ENCODE peak calls at places on chromosomes 1 and 21, in seven cellular contexts. F, Z, T, V, N, Y and W are unnamed samples.

GRCh38 chr1:96882096-96882495 is 160.5 kb downstream of the PTBP2 start:
- DNase-seq in N (no peak), Y (no peak), V (no peak), T (no peak), Z (no peak), F (no peak), W (no peak)

GRCh38 chr1:89483757-89484077 is 40.9 kb upstream of the LRRC8B start:
- DNase-seq in Y (no peak), N (no peak), V (no peak), T (no peak), F (no peak), Z (no peak), W (no peak)

GRCh38 chr1:175287377-175287776 is 94.8 kb upstream of the KIAA0040 start:
- DNase-seq in Z (no peak), V (no peak), N (peak; percentile 31), F (no peak), Y (no peak), T (no peak), W (no peak)

GRCh38 chr1:61606448-61607312 is 118.3 kb downstream of the TM2D1 start:
- DNase-seq in N (no peak), Z (no peak), T (no peak), Y (no peak), V (no peak), F (no peak), W (no peak)

GRCh38 chr1:21931171-21932093 is 5.7 kb downstream of the HSPG2 start:
- DNase-seq in N (no peak), Y (no peak), F (peak; percentile 43), V (peak; percentile 91), T (no peak), Z (peak; percentile 44), W (peak; percentile 38)

GRCh38 chr1:46171351-46171750 is 3.5 kb upstream of the TSPAN1 start:
- DNase-seq in N (no peak), Z (no peak), Y (peak; percentile 10), T (no peak), F (no peak), V (no peak), W (no peak)

GRCh38 chr1:1358433-1359201 is at the start of gene MXRA8:
- DNase-seq in F (no peak), N (no peak), Y (no peak), V (peak; percentile 79), T (no peak), Z (peak; percentile 96), W (peak; percentile 69)

GRCh38 chr1:201269241-201269640 is 14.1 kb upstream of the PKP1 start:
- DNase-seq in Z (no peak), F (no peak), V (no peak), T (no peak), N (no peak), Y (no peak), W (no peak)

GRCh38 chr1:67687649-67688048 is 2.6 kb downstream of the GADD45A start:
- DNase-seq in Z (no peak), F (no peak), V (peak; percentile 37), T (no peak), Y (no peak), N (no peak), W (no peak)

GRCh38 chr1:230977781-230978490 is 725 bp downstream of the TTC13 start:
- DNase-seq in V (peak; percentile 55), N (no peak), T (no peak), Y (no peak), Z (peak; percentile 55), F (peak; percentile 19), W (peak; percentile 60)

GRCh38 chr1:28329395-28330153 is 734 bp downstream of the MED18 start:
- DNase-seq in F (no peak), Y (peak; percentile 28), V (peak; percentile 21), T (no peak), Z (no peak), N (no peak), W (no peak)

GRCh38 chr1:92356956-92357355 is 58.1 kb downstream of the RPAP2 start:
- DNase-seq in V (no peak), Y (no peak), N (no peak), T (no peak), F (no peak), Z (no peak), W (no peak)

GRCh38 chr1:16967095-16967567 is 13.3 kb downstream of the MFAP2 start:
- DNase-seq in N (no peak), Z (no peak), F (no peak), T (no peak), V (no peak), Y (peak; percentile 70), W (no peak)

GRCh38 chr1:12153181-12153785 is 13.5 kb upstream of the TNFRSF1B start:
- DNase-seq in Z (no peak), T (no peak), N (peak; percentile 78), F (no peak), V (no peak), Y (no peak), W (no peak)

GRCh38 chr1:235739124-235739523 is 89.5 kb upstream of the GNG4 start:
- DNase-seq in F (no peak), V (peak; percentile 25), Z (no peak), Y (no peak), T (no peak), N (no peak), W (peak; percentile 17)

GRCh38 chr21:33549848-33550771 is 7.3 kb downstream of the SON start:
- DNase-seq in N (no peak), F (no peak), V (no peak), Y (no peak), T (no peak), Z (no peak), W (no peak)

DNA sequence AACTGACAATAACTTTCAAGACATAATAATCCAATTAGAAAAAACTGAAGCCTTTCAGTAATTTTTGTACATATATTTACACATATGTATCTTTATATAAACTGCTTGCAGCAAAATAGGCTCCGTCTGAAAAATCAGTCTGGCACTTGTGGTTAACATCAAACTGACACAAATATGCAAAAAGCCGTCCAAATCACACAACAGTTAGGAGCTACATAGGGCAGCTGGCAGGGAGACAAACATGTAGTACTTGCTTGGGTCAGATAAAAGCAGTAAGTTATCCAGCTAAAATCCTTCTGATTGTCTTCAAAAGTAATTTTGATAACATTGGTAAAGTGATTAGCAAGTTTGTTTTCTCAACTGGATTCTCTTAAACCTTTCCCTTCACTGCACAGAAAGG is 14.7 kb upstream of the GUCA2A start:
- DNase-seq in N (no peak), T (no peak), Y (no peak), V (no peak), Z (no peak), F (no peak), W (no peak)
- TF ChIP-seq JUND in N (no peak), T (no peak), Y (peak; percentile 42), V (no peak), Z (no peak), F (no peak), W (no peak)

DNA sequence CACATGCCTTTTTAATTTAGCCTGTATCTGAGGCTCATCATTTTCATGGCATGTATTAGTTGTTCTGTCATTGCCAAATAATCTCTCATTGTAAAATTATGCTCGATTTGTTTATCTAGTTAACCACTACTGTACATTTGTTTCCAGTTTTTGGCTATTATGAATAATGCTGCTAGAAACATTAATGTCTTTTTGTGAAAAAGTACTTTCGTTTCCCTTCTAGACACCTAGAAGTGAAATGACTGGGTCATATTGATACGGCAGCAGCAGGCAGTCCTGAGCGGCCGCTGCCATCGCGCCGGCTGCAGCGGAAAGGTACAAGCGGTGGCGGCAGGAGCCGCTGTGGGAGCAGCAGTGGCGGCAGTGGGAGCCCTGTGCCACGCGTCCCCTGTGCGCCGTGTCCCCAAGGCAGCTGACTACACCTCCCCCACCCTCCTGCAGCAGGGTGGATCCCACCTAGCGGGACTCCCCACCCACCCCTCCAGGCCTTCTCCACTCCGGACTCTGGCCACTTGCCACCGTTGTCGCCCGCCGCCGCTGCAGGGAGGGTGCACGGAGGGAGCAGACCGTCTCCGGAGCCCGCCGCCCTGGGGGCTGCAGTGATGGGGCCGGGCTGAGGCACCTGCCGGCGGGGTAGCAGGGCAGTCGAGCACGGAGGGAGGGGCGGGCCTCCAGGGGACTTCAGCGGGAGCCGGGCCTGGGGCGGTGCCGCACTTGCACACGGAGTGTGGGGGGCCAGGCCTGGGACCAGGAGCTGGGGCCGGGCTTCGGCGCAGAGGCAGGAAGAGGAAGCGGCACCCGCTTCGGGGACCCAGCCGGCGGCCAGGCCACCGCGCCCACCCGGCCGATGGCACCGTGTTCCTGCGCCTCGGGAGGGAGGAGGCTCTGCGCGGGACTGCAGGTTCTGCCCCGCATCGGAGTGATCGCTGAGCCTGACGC is 66.8 kb upstream of the RGS7 start:
- DNase-seq in N (no peak), T (peak; percentile 15), Y (peak; percentile 81), F (no peak), Z (no peak), V (no peak), W (no peak)
- TF ChIP-seq JUND in N (no peak), T (no peak), Y (no peak), F (no peak), Z (no peak), V (no peak), W (no peak)

DNA sequence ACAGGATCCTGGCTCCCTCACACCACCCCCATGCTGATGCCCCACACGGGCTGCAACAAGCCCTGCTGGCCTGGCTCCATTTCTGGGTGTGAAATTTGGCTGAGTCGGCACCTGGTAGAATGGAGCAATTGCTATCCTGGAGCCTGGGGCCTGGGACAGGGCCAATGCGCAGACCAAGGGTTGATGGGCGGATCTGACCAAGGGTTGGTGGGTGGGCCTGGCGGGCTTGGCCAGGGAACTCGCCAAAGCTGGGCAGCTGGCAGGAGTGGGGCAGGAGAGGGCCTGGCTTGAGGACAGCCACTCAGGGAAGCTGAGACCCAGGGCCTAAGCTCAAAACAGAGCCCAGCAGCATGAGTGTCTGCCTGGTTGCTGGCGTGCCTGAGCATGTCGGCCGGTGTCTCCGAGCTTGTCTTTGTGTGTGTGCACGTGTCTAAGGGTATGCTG is 70.9 kb upstream of the POU3F1 start:
- DNase-seq in T (no peak), F (no peak), V (no peak), Y (no peak), Z (no peak), N (no peak), W (no peak)
- TF ChIP-seq JUND in T (no peak), F (no peak), V (no peak), Y (no peak), Z (no peak), N (no peak), W (no peak)

GRCh38 chr1:186375152-186375928 is at the start of the genes ODR4 and TPR:
- DNase-seq in Z (peak; percentile 97), Y (peak; percentile 92), N (peak; percentile 96), T (peak; percentile 97), F (peak; percentile 100), V (peak; percentile 98), W (peak; percentile 100)

GRCh38 chr1:186375929-186376330 is 292 bp downstream of the ODR4 start:
- DNase-seq in V (no peak), N (no peak), F (no peak), T (no peak), Z (no peak), Y (no peak), W (no peak)

DNA sequence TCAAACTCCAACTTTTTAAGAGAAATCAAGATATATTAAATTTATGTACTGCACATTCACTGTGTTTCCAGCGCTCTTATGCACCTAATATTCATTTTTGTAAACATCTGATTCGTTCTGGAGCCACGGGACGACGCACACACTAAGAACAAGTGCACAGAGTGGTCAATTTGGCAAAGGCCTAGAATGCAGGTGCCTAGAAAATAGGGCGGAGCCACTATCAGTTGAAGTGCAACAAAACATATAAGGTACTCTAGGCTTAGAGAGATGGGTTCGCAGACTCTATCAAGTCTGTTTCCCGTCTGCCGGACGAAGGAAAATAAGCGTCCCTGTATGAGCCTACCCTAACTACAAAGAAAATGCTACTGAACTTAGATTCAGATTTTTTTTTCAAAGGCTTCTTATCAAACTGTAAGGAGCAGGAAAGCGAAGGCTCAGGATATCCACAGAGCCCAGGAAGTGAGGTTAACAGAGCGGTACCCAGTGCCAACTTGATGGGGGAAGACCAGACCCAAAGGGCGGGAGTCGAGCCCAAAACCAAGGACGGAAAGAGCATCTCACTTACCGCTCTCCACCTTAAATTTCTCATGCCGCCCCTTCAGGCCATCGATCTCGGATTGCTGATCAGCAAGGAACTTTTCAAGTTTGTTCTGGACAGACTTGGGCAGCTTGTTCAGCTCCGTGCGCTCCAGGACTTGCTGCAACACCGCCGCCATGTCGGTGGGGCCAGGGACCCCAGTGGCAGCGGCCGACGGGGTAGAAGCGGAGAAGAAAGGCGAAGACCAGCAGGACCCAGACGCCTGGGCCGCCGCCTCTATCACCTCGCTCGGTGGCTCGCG is 521 bp downstream of the TPR start:
- DNase-seq in Y (peak; percentile 31), T (no peak), V (peak; percentile 54), F (peak; percentile 40), Z (peak; percentile 79), N (peak; percentile 19), W (peak; percentile 69)
- TF ChIP-seq JUND in Y (no peak), T (no peak), V (no peak), F (no peak), Z (no peak), N (no peak), W (no peak)